ENCODE peak calls at places on chromosome 3, in eight cellular contexts. One of them, this sample, is unnamed.

GRCh38 chr3:27357665-27358258 is 11.4 kb downstream of the NEK10 start:
- DNase-seq in hypothalamus: no peak
- DNase-seq in lower leg skin: peak
- DNase-seq in activated T-cell treated with anti-CD3 and anti-CD28 coated beads for 1 hour: peak
- DNase-seq in esophagus squamous epithelium: no peak
- DNase-seq in CD8-positive, alpha-beta memory T cell: peak
- DNase-seq in GM13977: peak
- DNase-seq in NCI-H2081: peak
- DNase-seq in this sample: no peak

GRCh38 chr3:151553873-151554272 is 93.0 kb upstream of the IGSF10 start:
- DNase-seq in hypothalamus: no peak
- DNase-seq in lower leg skin: peak
- DNase-seq in activated T-cell treated with anti-CD3 and anti-CD28 coated beads for 1 hour: no peak
- DNase-seq in esophagus squamous epithelium: no peak
- DNase-seq in CD8-positive, alpha-beta memory T cell: no peak
- DNase-seq in GM13977: no peak
- DNase-seq in NCI-H2081: no peak
- DNase-seq in this sample: no peak

GRCh38 chr3:17771177-17772048 is 29.0 kb upstream of the TBC1D5 start:
- DNase-seq in hypothalamus: no peak
- DNase-seq in lower leg skin: no peak
- DNase-seq in activated T-cell treated with anti-CD3 and anti-CD28 coated beads for 1 hour: no peak
- DNase-seq in esophagus squamous epithelium: no peak
- DNase-seq in CD8-positive, alpha-beta memory T cell: no peak
- DNase-seq in GM13977: no peak
- DNase-seq in NCI-H2081: no peak
- DNase-seq in this sample: no peak

GRCh38 chr3:178536271-178537079 is at the start of gene KCNMB2:
- DNase-seq in hypothalamus: peak
- DNase-seq in lower leg skin: no peak
- DNase-seq in activated T-cell treated with anti-CD3 and anti-CD28 coated beads for 1 hour: no peak
- DNase-seq in esophagus squamous epithelium: no peak
- DNase-seq in CD8-positive, alpha-beta memory T cell: no peak
- DNase-seq in GM13977: no peak
- DNase-seq in NCI-H2081: peak
- DNase-seq in this sample: no peak

GRCh38 chr3:45978348-45978747 is 17.3 kb downstream of the FYCO1 start:
- DNase-seq in hypothalamus: no peak
- DNase-seq in lower leg skin: no peak
- DNase-seq in activated T-cell treated with anti-CD3 and anti-CD28 coated beads for 1 hour: peak
- DNase-seq in esophagus squamous epithelium: no peak
- DNase-seq in CD8-positive, alpha-beta memory T cell: no peak
- DNase-seq in GM13977: no peak
- DNase-seq in NCI-H2081: no peak
- DNase-seq in this sample: no peak

GRCh38 chr3:14143271-14143605 is 18.4 kb downstream of the TMEM43 start:
- DNase-seq in hypothalamus: no peak
- DNase-seq in lower leg skin: no peak
- DNase-seq in activated T-cell treated with anti-CD3 and anti-CD28 coated beads for 1 hour: no peak
- DNase-seq in esophagus squamous epithelium: no peak
- DNase-seq in CD8-positive, alpha-beta memory T cell: no peak
- DNase-seq in GM13977: no peak
- DNase-seq in NCI-H2081: no peak
- DNase-seq in this sample: no peak

GRCh38 chr3:159865042-159865579 is 123.5 kb upstream of the IL12A start:
- DNase-seq in hypothalamus: no peak
- DNase-seq in lower leg skin: no peak
- DNase-seq in activated T-cell treated with anti-CD3 and anti-CD28 coated beads for 1 hour: no peak
- DNase-seq in esophagus squamous epithelium: no peak
- DNase-seq in CD8-positive, alpha-beta memory T cell: no peak
- DNase-seq in GM13977: no peak
- DNase-seq in NCI-H2081: no peak
- DNase-seq in this sample: no peak

GRCh38 chr3:117486709-117487394 is 777.3 kb downstream of the TUSC7 start:
- DNase-seq in hypothalamus: peak
- DNase-seq in lower leg skin: no peak
- DNase-seq in activated T-cell treated with anti-CD3 and anti-CD28 coated beads for 1 hour: no peak
- DNase-seq in esophagus squamous epithelium: no peak
- DNase-seq in CD8-positive, alpha-beta memory T cell: no peak
- DNase-seq in GM13977: no peak
- DNase-seq in NCI-H2081: peak
- DNase-seq in this sample: no peak

GRCh38 chr3:146250449-146251382 is at the start of gene PLSCR4:
- DNase-seq in hypothalamus: peak
- DNase-seq in lower leg skin: peak
- DNase-seq in activated T-cell treated with anti-CD3 and anti-CD28 coated beads for 1 hour: no peak
- DNase-seq in esophagus squamous epithelium: peak
- DNase-seq in CD8-positive, alpha-beta memory T cell: no peak
- DNase-seq in GM13977: peak
- DNase-seq in NCI-H2081: peak
- DNase-seq in this sample: peak

GRCh38 chr3:196645091-196645490 is 5.6 kb downstream of the NRROS start:
- DNase-seq in hypothalamus: no peak
- DNase-seq in lower leg skin: no peak
- DNase-seq in activated T-cell treated with anti-CD3 and anti-CD28 coated beads for 1 hour: no peak
- DNase-seq in esophagus squamous epithelium: no peak
- DNase-seq in CD8-positive, alpha-beta memory T cell: no peak
- DNase-seq in GM13977: no peak
- DNase-seq in NCI-H2081: no peak
- DNase-seq in this sample: no peak

GRCh38 chr3:27456554-27456953 is 27.6 kb downstream of the SLC4A7 start:
- DNase-seq in hypothalamus: no peak
- DNase-seq in lower leg skin: no peak
- DNase-seq in activated T-cell treated with anti-CD3 and anti-CD28 coated beads for 1 hour: no peak
- DNase-seq in esophagus squamous epithelium: no peak
- DNase-seq in CD8-positive, alpha-beta memory T cell: no peak
- DNase-seq in GM13977: no peak
- DNase-seq in NCI-H2081: no peak
- DNase-seq in this sample: no peak

GRCh38 chr3:185316740-185317407 is 46.1 kb upstream of the MAP3K13 start:
- DNase-seq in hypothalamus: no peak
- DNase-seq in lower leg skin: no peak
- DNase-seq in activated T-cell treated with anti-CD3 and anti-CD28 coated beads for 1 hour: no peak
- DNase-seq in esophagus squamous epithelium: no peak
- DNase-seq in CD8-positive, alpha-beta memory T cell: no peak
- DNase-seq in GM13977: no peak
- DNase-seq in NCI-H2081: no peak
- DNase-seq in this sample: no peak

GRCh38 chr3:178443634-178444033 is 92.6 kb upstream of the KCNMB2 start:
- DNase-seq in hypothalamus: no peak
- DNase-seq in lower leg skin: no peak
- DNase-seq in activated T-cell treated with anti-CD3 and anti-CD28 coated beads for 1 hour: no peak
- DNase-seq in esophagus squamous epithelium: no peak
- DNase-seq in CD8-positive, alpha-beta memory T cell: no peak
- DNase-seq in GM13977: no peak
- DNase-seq in NCI-H2081: peak
- DNase-seq in this sample: no peak

GRCh38 chr3:11991751-11992150 is 12.4 kb upstream of the SYN2 start:
- DNase-seq in hypothalamus: no peak
- DNase-seq in lower leg skin: no peak
- DNase-seq in activated T-cell treated with anti-CD3 and anti-CD28 coated beads for 1 hour: no peak
- DNase-seq in esophagus squamous epithelium: no peak
- DNase-seq in CD8-positive, alpha-beta memory T cell: no peak
- DNase-seq in GM13977: no peak
- DNase-seq in NCI-H2081: no peak
- DNase-seq in this sample: no peak

GRCh38 chr3:106030620-106030945 is 161.8 kb upstream of the CBLB start:
- DNase-seq in hypothalamus: no peak
- DNase-seq in lower leg skin: no peak
- DNase-seq in activated T-cell treated with anti-CD3 and anti-CD28 coated beads for 1 hour: no peak
- DNase-seq in esophagus squamous epithelium: no peak
- DNase-seq in CD8-positive, alpha-beta memory T cell: no peak
- DNase-seq in GM13977: no peak
- DNase-seq in NCI-H2081: no peak
- DNase-seq in this sample: no peak

GRCh38 chr3:180401226-180401625 is 200.7 kb upstream of the TTC14 start:
- DNase-seq in hypothalamus: no peak
- DNase-seq in lower leg skin: no peak
- DNase-seq in activated T-cell treated with anti-CD3 and anti-CD28 coated beads for 1 hour: no peak
- DNase-seq in esophagus squamous epithelium: no peak
- DNase-seq in CD8-positive, alpha-beta memory T cell: no peak
- DNase-seq in GM13977: no peak
- DNase-seq in NCI-H2081: no peak
- DNase-seq in this sample: no peak

GRCh38 chr3:148101061-148101460 is 596.6 kb upstream of the AGTR1 start:
- DNase-seq in hypothalamus: no peak
- DNase-seq in lower leg skin: no peak
- DNase-seq in activated T-cell treated with anti-CD3 and anti-CD28 coated beads for 1 hour: no peak
- DNase-seq in esophagus squamous epithelium: no peak
- DNase-seq in CD8-positive, alpha-beta memory T cell: no peak
- DNase-seq in GM13977: no peak
- DNase-seq in NCI-H2081: no peak
- DNase-seq in this sample: no peak

GRCh38 chr3:61053781-61054496 is 197.3 kb downstream of the FHIT start:
- DNase-seq in hypothalamus: no peak
- DNase-seq in lower leg skin: no peak
- DNase-seq in activated T-cell treated with anti-CD3 and anti-CD28 coated beads for 1 hour: no peak
- DNase-seq in esophagus squamous epithelium: no peak
- DNase-seq in CD8-positive, alpha-beta memory T cell: no peak
- DNase-seq in GM13977: no peak
- DNase-seq in NCI-H2081: no peak
- DNase-seq in this sample: no peak

GRCh38 chr3:188085596-188086560 is 68.1 kb upstream of the LPP start:
- DNase-seq in hypothalamus: no peak
- DNase-seq in lower leg skin: no peak
- DNase-seq in activated T-cell treated with anti-CD3 and anti-CD28 coated beads for 1 hour: no peak
- DNase-seq in esophagus squamous epithelium: no peak
- DNase-seq in CD8-positive, alpha-beta memory T cell: no peak
- DNase-seq in GM13977: no peak
- DNase-seq in NCI-H2081: no peak
- DNase-seq in this sample: no peak

GRCh38 chr3:136330900-136331299 is 80.8 kb downstream of the PCCB start:
- DNase-seq in hypothalamus: no peak
- DNase-seq in lower leg skin: no peak
- DNase-seq in activated T-cell treated with anti-CD3 and anti-CD28 coated beads for 1 hour: no peak
- DNase-seq in esophagus squamous epithelium: no peak
- DNase-seq in CD8-positive, alpha-beta memory T cell: no peak
- DNase-seq in GM13977: no peak
- DNase-seq in NCI-H2081: no peak
- DNase-seq in this sample: no peak

GRCh38 chr3:20186600-20187004 is 596 bp upstream of the SGO1 start:
- DNase-seq in hypothalamus: peak
- DNase-seq in lower leg skin: no peak
- DNase-seq in activated T-cell treated with anti-CD3 and anti-CD28 coated beads for 1 hour: no peak
- DNase-seq in esophagus squamous epithelium: no peak
- DNase-seq in CD8-positive, alpha-beta memory T cell: no peak
- DNase-seq in GM13977: no peak
- DNase-seq in NCI-H2081: no peak
- DNase-seq in this sample: no peak

GRCh38 chr3:183230826-183231225 is 22.2 kb upstream of the B3GNT5 start:
- DNase-seq in hypothalamus: no peak
- DNase-seq in lower leg skin: no peak
- DNase-seq in activated T-cell treated with anti-CD3 and anti-CD28 coated beads for 1 hour: no peak
- DNase-seq in esophagus squamous epithelium: no peak
- DNase-seq in CD8-positive, alpha-beta memory T cell: no peak
- DNase-seq in GM13977: no peak
- DNase-seq in NCI-H2081: no peak
- DNase-seq in this sample: no peak

GRCh38 chr3:58271901-58272501 is 34.0 kb upstream of the RPP14 start:
- DNase-seq in hypothalamus: no peak
- DNase-seq in lower leg skin: no peak
- DNase-seq in activated T-cell treated with anti-CD3 and anti-CD28 coated beads for 1 hour: no peak
- DNase-seq in esophagus squamous epithelium: no peak
- DNase-seq in CD8-positive, alpha-beta memory T cell: no peak
- DNase-seq in GM13977: no peak
- DNase-seq in NCI-H2081: no peak
- DNase-seq in this sample: no peak

GRCh38 chr3:175163686-175164085 is 304.6 kb downstream of the NAALADL2 start:
- DNase-seq in hypothalamus: no peak
- DNase-seq in lower leg skin: no peak
- DNase-seq in activated T-cell treated with anti-CD3 and anti-CD28 coated beads for 1 hour: no peak
- DNase-seq in esophagus squamous epithelium: no peak
- DNase-seq in CD8-positive, alpha-beta memory T cell: no peak
- DNase-seq in GM13977: no peak
- DNase-seq in NCI-H2081: peak
- DNase-seq in this sample: no peak

GRCh38 chr3:50299929-50300680 is 900 bp upstream of the HYAL3 start:
- DNase-seq in hypothalamus: peak
- DNase-seq in lower leg skin: peak
- DNase-seq in activated T-cell treated with anti-CD3 and anti-CD28 coated beads for 1 hour: no peak
- DNase-seq in esophagus squamous epithelium: no peak
- DNase-seq in CD8-positive, alpha-beta memory T cell: no peak
- DNase-seq in GM13977: no peak
- DNase-seq in NCI-H2081: no peak
- DNase-seq in this sample: no peak

GRCh38 chr3:39443530-39443929 is 23.9 kb upstream of the MOBP start:
- DNase-seq in hypothalamus: no peak
- DNase-seq in lower leg skin: no peak
- DNase-seq in activated T-cell treated with anti-CD3 and anti-CD28 coated beads for 1 hour: no peak
- DNase-seq in esophagus squamous epithelium: no peak
- DNase-seq in CD8-positive, alpha-beta memory T cell: no peak
- DNase-seq in GM13977: no peak
- DNase-seq in NCI-H2081: no peak
- DNase-seq in this sample: no peak